ENCODE peak calls at places on chromosomes 11 and 22, in five cellular contexts. A is sigmoid colon; D is tibial artery; J is CD8-positive, alpha-beta memory T cell; R is neural progenitor cell. E is an unnamed sample. For H3K4me1, the result is how much of the 10 kb centered on the place peaks cover.

GRCh38 chr11:104858882-104859735 is 39.2 kb downstream of the CASP12 start:
- DNase-seq in A (no peak), D (no peak), J (peak), R (no peak), E (no peak)

GRCh38 chr22:27489265-27489675 is 312.3 kb downstream of the MN1 start:
- DNase-seq in A (no peak), D (no peak), J (no peak), R (no peak), E (peak)

GRCh38 chr22:45867906-45868555 is 108.9 kb downstream of the WNT7B start:
- DNase-seq in A (no peak), D (peak), J (no peak), R (no peak), E (no peak)

GRCh38 chr22:45781459-45781858 is 109.8 kb downstream of the ATXN10 start:
- DNase-seq in A (no peak), D (no peak), J (no peak), R (no peak), E (no peak)

GRCh38 chr22:40196628-40197027 is 18.9 kb downstream of the TNRC6B start:
- DNase-seq in A (no peak), D (no peak), J (no peak), R (no peak), E (no peak)

GRCh38 chr11:116164843-116165242 is 607.9 kb downstream of the BUD13 start:
- DNase-seq in A (no peak), D (no peak), J (no peak), R (no peak), E (no peak)

GRCh38 chr22:31313366-31314147 is 21.3 kb upstream of the PIK3IP1 start:
- DNase-seq in A (peak), D (peak), J (peak), R (peak), E (peak)

GRCh38 chr11:2886191-2886894 is 768 bp upstream of the CDKN1C start:
- DNase-seq in A (peak), D (peak), J (peak), R (peak), E (peak)

GRCh38 chr22:46770726-46771125 is 8.3 kb downstream of the TBC1D22A start:
- DNase-seq in A (no peak), D (no peak), J (no peak), R (no peak), E (no peak)

GRCh38 chr11:47413908-47414684 is 5.7 kb downstream of the SLC39A13 start:
- DNase-seq in A (peak), D (no peak), J (no peak), R (peak), E (peak)

GRCh38 chr11:126816655-126817054 is 183.9 kb downstream of the KIRREL3 start:
- DNase-seq in A (no peak), D (no peak), J (no peak), R (peak), E (peak)

DNA sequence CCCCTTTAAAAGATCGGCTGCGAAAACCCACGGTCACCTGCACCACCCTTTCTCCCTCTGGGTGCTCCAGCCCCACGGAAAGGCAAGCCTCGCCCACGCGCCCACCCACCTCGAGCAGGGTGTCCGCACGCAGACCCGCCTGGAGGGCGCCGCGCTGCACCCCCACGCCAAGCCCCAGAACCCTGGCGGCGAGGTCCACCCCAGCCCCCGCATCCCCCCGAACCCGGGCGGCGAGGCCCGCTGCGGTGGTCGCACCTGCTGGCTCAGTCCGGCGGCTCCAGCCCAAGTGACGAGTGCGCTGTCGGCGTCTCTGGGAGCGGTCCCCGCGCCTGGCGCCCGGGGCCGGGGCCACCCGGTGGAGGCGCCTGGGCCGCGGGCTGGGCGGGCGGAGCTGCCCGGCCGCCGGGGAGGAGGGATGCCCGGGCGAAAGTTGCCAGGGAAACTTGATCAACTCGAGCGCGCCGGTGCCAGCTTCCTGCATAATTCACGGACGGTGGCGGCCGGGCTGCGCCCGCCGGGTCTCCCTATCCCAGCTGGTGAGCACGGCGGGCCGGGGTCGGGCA is 1.1 kb downstream of the SHANK2 start:
- DNase-seq in A (no peak), D (no peak), J (no peak), R (peak), E (peak)
- H3K27ac ChIP-seq in A (no peak), D (no peak), J (no peak), R (no peak), E (no peak)

GRCh38 chr22:28795071-28795693 is 5.2 kb downstream of the XBP1 start:
- DNase-seq in A (no peak), D (no peak), J (no peak), R (no peak), E (no peak)
- H3K4me1 ChIP-seq in A (under half), D (under half), J (half or more), R (under half), E (under half)

DNA sequence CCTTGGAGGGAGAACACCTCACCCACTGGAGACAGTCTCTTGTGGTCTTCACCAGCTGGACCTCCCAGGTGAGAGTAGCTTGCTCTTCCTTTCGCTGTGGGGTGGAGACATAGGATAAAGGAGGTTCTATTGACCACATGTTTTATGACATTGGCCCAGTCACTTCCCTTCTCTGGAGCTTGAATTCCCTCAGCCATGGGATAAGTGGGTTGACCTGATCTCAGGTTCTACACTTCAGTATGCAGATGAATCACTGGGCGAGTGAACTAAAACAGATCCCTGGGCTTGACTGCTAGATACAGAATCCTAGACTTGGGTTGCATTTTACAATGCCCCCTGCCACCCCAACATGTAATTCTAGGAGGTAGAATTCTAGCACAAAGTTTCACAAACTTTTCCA is 54.8 kb upstream of the PRSS23 start:
- DNase-seq in A (no peak), D (no peak), J (no peak), R (no peak), E (no peak)
- H3K27ac ChIP-seq in A (no peak), D (peak), J (no peak), R (no peak), E (no peak)

DNA sequence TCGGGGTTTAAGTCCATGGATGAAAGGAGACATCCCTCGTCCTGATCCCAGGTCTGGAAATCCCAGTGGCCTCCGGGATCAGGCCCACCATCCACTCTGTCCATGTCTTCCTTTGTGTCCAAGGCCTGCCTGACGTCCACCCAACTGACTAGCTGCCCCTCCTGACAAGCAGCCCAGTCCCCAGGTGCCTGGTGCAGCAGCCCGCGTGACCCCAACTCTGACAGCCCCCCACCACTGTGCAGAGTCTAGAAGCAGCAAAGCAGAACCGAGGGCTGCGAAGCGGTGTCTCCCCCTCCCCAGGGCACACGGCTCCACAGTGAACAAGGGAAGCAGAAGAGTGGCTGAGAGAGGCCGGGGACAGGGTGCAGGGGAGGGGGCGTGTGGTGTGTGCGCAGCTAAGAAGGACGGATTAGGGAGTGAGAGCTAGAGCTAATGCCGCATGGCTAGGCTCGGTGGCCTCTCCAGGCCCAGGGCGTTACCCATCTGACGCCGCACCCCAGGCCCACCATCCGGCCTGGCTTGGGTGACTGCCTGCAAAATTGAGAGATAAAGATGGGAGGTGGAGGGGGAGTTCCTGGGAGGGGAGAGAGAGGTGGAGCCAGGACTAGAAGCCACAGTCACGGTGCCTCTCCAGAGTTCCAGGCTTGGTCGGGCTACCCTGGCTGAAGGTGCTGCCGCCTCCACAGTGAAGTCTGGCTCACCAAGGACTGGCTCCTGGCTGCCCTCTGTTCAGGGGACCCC is 16.6 kb upstream of the BAIAP2L2 start:
- DNase-seq in A (no peak), D (no peak), J (no peak), R (peak), E (no peak)
- H3K4me1 ChIP-seq in A (under half), D (under half), J (under half), R (under half), E (under half)

DNA sequence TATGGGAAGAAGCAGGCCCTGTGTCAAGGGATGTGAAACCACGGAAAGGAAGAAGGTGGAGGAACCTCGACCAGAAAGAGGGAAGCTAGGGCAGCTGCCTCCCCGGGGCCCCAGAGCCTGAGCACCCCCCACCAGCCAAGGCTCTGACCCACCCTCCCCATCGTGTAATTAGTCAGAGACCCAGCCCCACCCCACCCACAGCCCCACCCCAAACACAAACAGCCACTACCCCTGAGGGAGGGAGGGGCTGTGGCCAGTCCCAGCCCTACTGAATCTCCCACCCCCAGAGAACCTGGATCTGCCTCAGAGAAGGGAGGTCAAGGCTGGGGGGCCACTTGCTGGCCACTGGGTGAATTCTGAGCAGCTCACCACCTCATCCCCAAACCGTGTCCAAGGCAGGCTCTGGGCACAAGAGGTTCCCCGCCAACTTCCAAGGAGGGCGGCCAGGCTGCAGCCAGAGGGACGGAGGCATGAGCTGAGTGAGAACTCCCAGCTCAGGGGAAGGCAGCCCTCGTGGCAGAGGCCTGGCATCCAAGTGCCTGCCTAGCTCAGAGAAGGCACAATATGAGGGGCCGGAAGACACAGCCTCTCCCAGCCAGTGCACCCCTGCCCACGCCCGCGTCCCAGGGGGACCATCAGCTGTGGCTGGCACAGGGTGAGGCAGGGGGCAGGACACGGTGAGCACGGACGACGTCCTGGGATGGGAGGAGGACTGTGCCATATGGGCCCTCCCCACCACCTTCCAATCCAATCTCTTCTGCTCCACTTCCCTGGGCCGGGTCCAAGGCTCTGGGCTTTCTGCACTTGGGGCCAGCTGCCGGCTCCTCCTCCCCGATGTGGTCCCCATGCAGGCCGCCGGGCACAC is 2.7 kb downstream of the PLXNB2 start:
- DNase-seq in A (peak), D (peak), J (no peak), R (no peak), E (peak)
- H3K27ac ChIP-seq in A (peak), D (peak), J (no peak), R (no peak), E (peak)

GRCh38 chr22:42176271-42176670 is 45.7 kb upstream of the CYP2D6 start:
- DNase-seq in A (no peak), D (no peak), J (no peak), R (no peak), E (no peak)
- H3K4me1 ChIP-seq in A (under half), D (under half), J (under half), R (under half), E (under half)

GRCh38 chr11:75429902-75430691 is 2.9 kb downstream of the KLHL35 start:
- DNase-seq in A (peak), D (peak), J (peak), R (peak), E (peak)

GRCh38 chr11:75430692-75431532 is 2.1 kb downstream of the KLHL35 start:
- DNase-seq in A (no peak), D (no peak), J (no peak), R (no peak), E (no peak)

GRCh38 chr11:75429641-75429901 is 3.4 kb downstream of the KLHL35 start:
- DNase-seq in A (no peak), D (no peak), J (no peak), R (no peak), E (no peak)

GRCh38 chr11:75428301-75428724 is 4.7 kb downstream of the KLHL35 start:
- DNase-seq in A (peak), D (peak), J (peak), R (peak), E (peak)

GRCh38 chr11:75428989-75429640 is 3.9 kb downstream of the KLHL35 start:
- DNase-seq in A (peak), D (no peak), J (no peak), R (no peak), E (no peak)
- H3K27ac ChIP-seq in A (no peak), D (no peak), J (no peak), R (no peak), E (no peak)